ENCODE peak calls at places on chromosomes 12 and 14, in nine cellular contexts. One of them, this sample, is unnamed.

GRCh38 chr12:56947633-56948535 is 9.5 kb downstream of the RDH16 start:
- DNase-seq in stimulated activated CD4-positive, alpha-beta T cell treated with anti-CD3 and anti-CD28 coated beads, Interleukin-2, amount 100 ng/mL, for 48 hours: no peak
- DNase-seq in stimulated activated CD8-positive, alpha-beta memory T cell treated with anti-CD3 and anti-CD28 coated beads, Interleukin-12 subunit alpha, Interleukin-12 subunit beta, amount 100 ng/mL, for 1 hour: no peak
- DNase-seq in T-helper 9 cell: no peak
- DNase-seq in CD8-positive, alpha-beta T cell: peak; percentile 27
- DNase-seq in MV-4-11: no peak
- DNase-seq in smooth muscle cell of the brain vasculature: no peak
- DNase-seq in mammary epithelial cell: no peak
- DNase-seq in occipital lobe: no peak
- DNase-seq in this sample: no peak

GRCh38 chr14:95336192-95336760 is 16.6 kb upstream of the CLMN start:
- DNase-seq in stimulated activated CD4-positive, alpha-beta T cell treated with anti-CD3 and anti-CD28 coated beads, Interleukin-2, amount 100 ng/mL, for 48 hours: no peak
- DNase-seq in stimulated activated CD8-positive, alpha-beta memory T cell treated with anti-CD3 and anti-CD28 coated beads, Interleukin-12 subunit alpha, Interleukin-12 subunit beta, amount 100 ng/mL, for 1 hour: no peak
- DNase-seq in T-helper 9 cell: no peak
- DNase-seq in CD8-positive, alpha-beta T cell: no peak
- DNase-seq in MV-4-11: no peak
- DNase-seq in smooth muscle cell of the brain vasculature: no peak
- DNase-seq in mammary epithelial cell: no peak
- DNase-seq in occipital lobe: no peak
- DNase-seq in this sample: no peak

GRCh38 chr12:94980577-94980976 is 22.9 kb downstream of the NDUFA12 start:
- DNase-seq in stimulated activated CD4-positive, alpha-beta T cell treated with anti-CD3 and anti-CD28 coated beads, Interleukin-2, amount 100 ng/mL, for 48 hours: no peak
- DNase-seq in stimulated activated CD8-positive, alpha-beta memory T cell treated with anti-CD3 and anti-CD28 coated beads, Interleukin-12 subunit alpha, Interleukin-12 subunit beta, amount 100 ng/mL, for 1 hour: no peak
- DNase-seq in T-helper 9 cell: no peak
- DNase-seq in CD8-positive, alpha-beta T cell: no peak
- DNase-seq in MV-4-11: peak; percentile 16
- DNase-seq in smooth muscle cell of the brain vasculature: no peak
- DNase-seq in mammary epithelial cell: no peak
- DNase-seq in occipital lobe: no peak
- DNase-seq in this sample: no peak

GRCh38 chr12:65593206-65593833 is 231.0 kb upstream of the HMGA2 start:
- DNase-seq in stimulated activated CD4-positive, alpha-beta T cell treated with anti-CD3 and anti-CD28 coated beads, Interleukin-2, amount 100 ng/mL, for 48 hours: no peak
- DNase-seq in stimulated activated CD8-positive, alpha-beta memory T cell treated with anti-CD3 and anti-CD28 coated beads, Interleukin-12 subunit alpha, Interleukin-12 subunit beta, amount 100 ng/mL, for 1 hour: no peak
- DNase-seq in T-helper 9 cell: no peak
- DNase-seq in CD8-positive, alpha-beta T cell: no peak
- DNase-seq in MV-4-11: no peak
- DNase-seq in smooth muscle cell of the brain vasculature: no peak
- DNase-seq in mammary epithelial cell: no peak
- DNase-seq in occipital lobe: no peak
- DNase-seq in this sample: no peak

GRCh38 chr14:22536853-22537338 is 52.1 kb downstream of the DAD1 start:
- DNase-seq in stimulated activated CD4-positive, alpha-beta T cell treated with anti-CD3 and anti-CD28 coated beads, Interleukin-2, amount 100 ng/mL, for 48 hours: peak; percentile 76
- DNase-seq in stimulated activated CD8-positive, alpha-beta memory T cell treated with anti-CD3 and anti-CD28 coated beads, Interleukin-12 subunit alpha, Interleukin-12 subunit beta, amount 100 ng/mL, for 1 hour: peak; percentile 72
- DNase-seq in T-helper 9 cell: peak; percentile 61
- DNase-seq in CD8-positive, alpha-beta T cell: peak; percentile 81
- DNase-seq in MV-4-11: peak; percentile 92
- DNase-seq in smooth muscle cell of the brain vasculature: peak; percentile 67
- DNase-seq in mammary epithelial cell: peak; percentile 96
- DNase-seq in occipital lobe: peak; percentile 60
- DNase-seq in this sample: no peak

GRCh38 chr12:126936181-126936851 is 1330.7 kb upstream of the TMEM132C start:
- DNase-seq in stimulated activated CD4-positive, alpha-beta T cell treated with anti-CD3 and anti-CD28 coated beads, Interleukin-2, amount 100 ng/mL, for 48 hours: no peak
- DNase-seq in stimulated activated CD8-positive, alpha-beta memory T cell treated with anti-CD3 and anti-CD28 coated beads, Interleukin-12 subunit alpha, Interleukin-12 subunit beta, amount 100 ng/mL, for 1 hour: no peak
- DNase-seq in T-helper 9 cell: no peak
- DNase-seq in CD8-positive, alpha-beta T cell: no peak
- DNase-seq in MV-4-11: no peak
- DNase-seq in smooth muscle cell of the brain vasculature: no peak
- DNase-seq in mammary epithelial cell: peak; percentile 30
- DNase-seq in occipital lobe: peak; percentile 83
- DNase-seq in this sample: no peak

GRCh38 chr14:91283666-91284065 is 39.2 kb upstream of the GPR68 start:
- DNase-seq in stimulated activated CD4-positive, alpha-beta T cell treated with anti-CD3 and anti-CD28 coated beads, Interleukin-2, amount 100 ng/mL, for 48 hours: no peak
- DNase-seq in stimulated activated CD8-positive, alpha-beta memory T cell treated with anti-CD3 and anti-CD28 coated beads, Interleukin-12 subunit alpha, Interleukin-12 subunit beta, amount 100 ng/mL, for 1 hour: no peak
- DNase-seq in T-helper 9 cell: no peak
- DNase-seq in CD8-positive, alpha-beta T cell: no peak
- DNase-seq in MV-4-11: no peak
- DNase-seq in smooth muscle cell of the brain vasculature: no peak
- DNase-seq in mammary epithelial cell: no peak
- DNase-seq in occipital lobe: no peak
- DNase-seq in this sample: no peak

GRCh38 chr14:28813810-28814209 is 47.2 kb downstream of the FOXG1 start:
- DNase-seq in stimulated activated CD4-positive, alpha-beta T cell treated with anti-CD3 and anti-CD28 coated beads, Interleukin-2, amount 100 ng/mL, for 48 hours: no peak
- DNase-seq in stimulated activated CD8-positive, alpha-beta memory T cell treated with anti-CD3 and anti-CD28 coated beads, Interleukin-12 subunit alpha, Interleukin-12 subunit beta, amount 100 ng/mL, for 1 hour: no peak
- DNase-seq in T-helper 9 cell: no peak
- DNase-seq in CD8-positive, alpha-beta T cell: no peak
- DNase-seq in MV-4-11: no peak
- DNase-seq in smooth muscle cell of the brain vasculature: no peak
- DNase-seq in mammary epithelial cell: peak; percentile 1
- DNase-seq in occipital lobe: no peak
- DNase-seq in this sample: no peak

GRCh38 chr12:99087278-99087677 is 442.2 kb downstream of the APAF1 start:
- DNase-seq in stimulated activated CD4-positive, alpha-beta T cell treated with anti-CD3 and anti-CD28 coated beads, Interleukin-2, amount 100 ng/mL, for 48 hours: no peak
- DNase-seq in stimulated activated CD8-positive, alpha-beta memory T cell treated with anti-CD3 and anti-CD28 coated beads, Interleukin-12 subunit alpha, Interleukin-12 subunit beta, amount 100 ng/mL, for 1 hour: no peak
- DNase-seq in T-helper 9 cell: no peak
- DNase-seq in CD8-positive, alpha-beta T cell: no peak
- DNase-seq in MV-4-11: no peak
- DNase-seq in smooth muscle cell of the brain vasculature: no peak
- DNase-seq in mammary epithelial cell: peak; percentile 5
- DNase-seq in occipital lobe: no peak
- DNase-seq in this sample: no peak

GRCh38 chr12:3293446-3294161 is 197.4 kb upstream of the PRMT8 start:
- DNase-seq in stimulated activated CD4-positive, alpha-beta T cell treated with anti-CD3 and anti-CD28 coated beads, Interleukin-2, amount 100 ng/mL, for 48 hours: no peak
- DNase-seq in stimulated activated CD8-positive, alpha-beta memory T cell treated with anti-CD3 and anti-CD28 coated beads, Interleukin-12 subunit alpha, Interleukin-12 subunit beta, amount 100 ng/mL, for 1 hour: no peak
- DNase-seq in T-helper 9 cell: no peak
- DNase-seq in CD8-positive, alpha-beta T cell: no peak
- DNase-seq in MV-4-11: no peak
- DNase-seq in smooth muscle cell of the brain vasculature: no peak
- DNase-seq in mammary epithelial cell: peak; percentile 24
- DNase-seq in occipital lobe: no peak
- DNase-seq in this sample: no peak

GRCh38 chr12:89417246-89417977 is 65.1 kb upstream of the DUSP6 start:
- DNase-seq in stimulated activated CD4-positive, alpha-beta T cell treated with anti-CD3 and anti-CD28 coated beads, Interleukin-2, amount 100 ng/mL, for 48 hours: no peak
- DNase-seq in stimulated activated CD8-positive, alpha-beta memory T cell treated with anti-CD3 and anti-CD28 coated beads, Interleukin-12 subunit alpha, Interleukin-12 subunit beta, amount 100 ng/mL, for 1 hour: no peak
- DNase-seq in T-helper 9 cell: no peak
- DNase-seq in CD8-positive, alpha-beta T cell: no peak
- DNase-seq in MV-4-11: peak; percentile 53
- DNase-seq in smooth muscle cell of the brain vasculature: no peak
- DNase-seq in mammary epithelial cell: peak; percentile 38
- DNase-seq in occipital lobe: no peak
- DNase-seq in this sample: no peak

GRCh38 chr12:123720141-123720814 is 8.1 kb downstream of the ATP6V0A2 start:
- DNase-seq in stimulated activated CD4-positive, alpha-beta T cell treated with anti-CD3 and anti-CD28 coated beads, Interleukin-2, amount 100 ng/mL, for 48 hours: no peak
- DNase-seq in stimulated activated CD8-positive, alpha-beta memory T cell treated with anti-CD3 and anti-CD28 coated beads, Interleukin-12 subunit alpha, Interleukin-12 subunit beta, amount 100 ng/mL, for 1 hour: no peak
- DNase-seq in T-helper 9 cell: no peak
- DNase-seq in CD8-positive, alpha-beta T cell: no peak
- DNase-seq in MV-4-11: no peak
- DNase-seq in smooth muscle cell of the brain vasculature: no peak
- DNase-seq in mammary epithelial cell: peak; percentile 16
- DNase-seq in occipital lobe: no peak
- DNase-seq in this sample: no peak

GRCh38 chr12:93773122-93773871 is 96.1 kb downstream of the CRADD start:
- DNase-seq in stimulated activated CD4-positive, alpha-beta T cell treated with anti-CD3 and anti-CD28 coated beads, Interleukin-2, amount 100 ng/mL, for 48 hours: no peak
- DNase-seq in stimulated activated CD8-positive, alpha-beta memory T cell treated with anti-CD3 and anti-CD28 coated beads, Interleukin-12 subunit alpha, Interleukin-12 subunit beta, amount 100 ng/mL, for 1 hour: no peak
- DNase-seq in T-helper 9 cell: no peak
- DNase-seq in CD8-positive, alpha-beta T cell: no peak
- DNase-seq in MV-4-11: peak; percentile 80
- DNase-seq in smooth muscle cell of the brain vasculature: no peak
- DNase-seq in mammary epithelial cell: peak; percentile 33
- DNase-seq in occipital lobe: no peak
- DNase-seq in this sample: no peak

GRCh38 chr14:32720927-32721326 is 217.8 kb upstream of the NPAS3 start:
- DNase-seq in stimulated activated CD4-positive, alpha-beta T cell treated with anti-CD3 and anti-CD28 coated beads, Interleukin-2, amount 100 ng/mL, for 48 hours: no peak
- DNase-seq in stimulated activated CD8-positive, alpha-beta memory T cell treated with anti-CD3 and anti-CD28 coated beads, Interleukin-12 subunit alpha, Interleukin-12 subunit beta, amount 100 ng/mL, for 1 hour: no peak
- DNase-seq in T-helper 9 cell: no peak
- DNase-seq in CD8-positive, alpha-beta T cell: no peak
- DNase-seq in MV-4-11: no peak
- DNase-seq in smooth muscle cell of the brain vasculature: no peak
- DNase-seq in mammary epithelial cell: peak; percentile 11
- DNase-seq in occipital lobe: no peak
- DNase-seq in this sample: no peak

GRCh38 chr12:121804417-121805111 is 755 bp downstream of the SETD1B start:
- DNase-seq in stimulated activated CD4-positive, alpha-beta T cell treated with anti-CD3 and anti-CD28 coated beads, Interleukin-2, amount 100 ng/mL, for 48 hours: no peak
- DNase-seq in stimulated activated CD8-positive, alpha-beta memory T cell treated with anti-CD3 and anti-CD28 coated beads, Interleukin-12 subunit alpha, Interleukin-12 subunit beta, amount 100 ng/mL, for 1 hour: no peak
- DNase-seq in T-helper 9 cell: peak; percentile 55
- DNase-seq in CD8-positive, alpha-beta T cell: peak; percentile 83
- DNase-seq in MV-4-11: peak; percentile 39
- DNase-seq in smooth muscle cell of the brain vasculature: no peak
- DNase-seq in mammary epithelial cell: peak; percentile 29
- DNase-seq in occipital lobe: no peak
- DNase-seq in this sample: peak; percentile 24

GRCh38 chr14:49852351-49853157 is at the start of gene NEMF:
- DNase-seq in stimulated activated CD4-positive, alpha-beta T cell treated with anti-CD3 and anti-CD28 coated beads, Interleukin-2, amount 100 ng/mL, for 48 hours: peak; percentile 88
- DNase-seq in stimulated activated CD8-positive, alpha-beta memory T cell treated with anti-CD3 and anti-CD28 coated beads, Interleukin-12 subunit alpha, Interleukin-12 subunit beta, amount 100 ng/mL, for 1 hour: peak; percentile 63
- DNase-seq in T-helper 9 cell: peak; percentile 70
- DNase-seq in CD8-positive, alpha-beta T cell: peak; percentile 86
- DNase-seq in MV-4-11: peak; percentile 89
- DNase-seq in smooth muscle cell of the brain vasculature: peak; percentile 84
- DNase-seq in mammary epithelial cell: peak; percentile 83
- DNase-seq in occipital lobe: peak; percentile 77
- DNase-seq in this sample: peak; percentile 94

GRCh38 chr12:111975161-111975931 is 37.6 kb downstream of the TMEM116 start:
- DNase-seq in stimulated activated CD4-positive, alpha-beta T cell treated with anti-CD3 and anti-CD28 coated beads, Interleukin-2, amount 100 ng/mL, for 48 hours: no peak
- DNase-seq in stimulated activated CD8-positive, alpha-beta memory T cell treated with anti-CD3 and anti-CD28 coated beads, Interleukin-12 subunit alpha, Interleukin-12 subunit beta, amount 100 ng/mL, for 1 hour: no peak
- DNase-seq in T-helper 9 cell: no peak
- DNase-seq in CD8-positive, alpha-beta T cell: no peak
- DNase-seq in MV-4-11: peak; percentile 46
- DNase-seq in smooth muscle cell of the brain vasculature: no peak
- DNase-seq in mammary epithelial cell: peak; percentile 27
- DNase-seq in occipital lobe: no peak
- DNase-seq in this sample: no peak

GRCh38 chr12:77130193-77130592 is 64.8 kb upstream of the E2F7 start:
- DNase-seq in stimulated activated CD4-positive, alpha-beta T cell treated with anti-CD3 and anti-CD28 coated beads, Interleukin-2, amount 100 ng/mL, for 48 hours: no peak
- DNase-seq in stimulated activated CD8-positive, alpha-beta memory T cell treated with anti-CD3 and anti-CD28 coated beads, Interleukin-12 subunit alpha, Interleukin-12 subunit beta, amount 100 ng/mL, for 1 hour: no peak
- DNase-seq in T-helper 9 cell: no peak
- DNase-seq in CD8-positive, alpha-beta T cell: no peak
- DNase-seq in MV-4-11: no peak
- DNase-seq in smooth muscle cell of the brain vasculature: no peak
- DNase-seq in mammary epithelial cell: no peak
- DNase-seq in occipital lobe: no peak
- DNase-seq in this sample: no peak

GRCh38 chr12:43841253-43841652 is 5.4 kb downstream of the TMEM117 start:
- DNase-seq in stimulated activated CD4-positive, alpha-beta T cell treated with anti-CD3 and anti-CD28 coated beads, Interleukin-2, amount 100 ng/mL, for 48 hours: no peak
- DNase-seq in stimulated activated CD8-positive, alpha-beta memory T cell treated with anti-CD3 and anti-CD28 coated beads, Interleukin-12 subunit alpha, Interleukin-12 subunit beta, amount 100 ng/mL, for 1 hour: no peak
- DNase-seq in T-helper 9 cell: no peak
- DNase-seq in CD8-positive, alpha-beta T cell: no peak
- DNase-seq in MV-4-11: no peak
- DNase-seq in smooth muscle cell of the brain vasculature: no peak
- DNase-seq in mammary epithelial cell: no peak
- DNase-seq in occipital lobe: no peak
- DNase-seq in this sample: no peak

GRCh38 chr12:89756638-89757321 is 48.1 kb upstream of the ATP2B1 start:
- DNase-seq in stimulated activated CD4-positive, alpha-beta T cell treated with anti-CD3 and anti-CD28 coated beads, Interleukin-2, amount 100 ng/mL, for 48 hours: no peak
- DNase-seq in stimulated activated CD8-positive, alpha-beta memory T cell treated with anti-CD3 and anti-CD28 coated beads, Interleukin-12 subunit alpha, Interleukin-12 subunit beta, amount 100 ng/mL, for 1 hour: no peak
- DNase-seq in T-helper 9 cell: no peak
- DNase-seq in CD8-positive, alpha-beta T cell: no peak
- DNase-seq in MV-4-11: peak; percentile 100
- DNase-seq in smooth muscle cell of the brain vasculature: peak; percentile 54
- DNase-seq in mammary epithelial cell: peak; percentile 99
- DNase-seq in occipital lobe: no peak
- DNase-seq in this sample: peak; percentile 76

GRCh38 chr14:91258021-91258618 is 13.6 kb upstream of the GPR68 start:
- DNase-seq in stimulated activated CD4-positive, alpha-beta T cell treated with anti-CD3 and anti-CD28 coated beads, Interleukin-2, amount 100 ng/mL, for 48 hours: no peak
- DNase-seq in stimulated activated CD8-positive, alpha-beta memory T cell treated with anti-CD3 and anti-CD28 coated beads, Interleukin-12 subunit alpha, Interleukin-12 subunit beta, amount 100 ng/mL, for 1 hour: no peak
- DNase-seq in T-helper 9 cell: no peak
- DNase-seq in CD8-positive, alpha-beta T cell: no peak
- DNase-seq in MV-4-11: peak; percentile 49
- DNase-seq in smooth muscle cell of the brain vasculature: no peak
- DNase-seq in mammary epithelial cell: peak; percentile 91
- DNase-seq in occipital lobe: no peak
- DNase-seq in this sample: no peak

GRCh38 chr12:109432842-109433304 is 44.2 kb downstream of the KCTD10 start:
- DNase-seq in stimulated activated CD4-positive, alpha-beta T cell treated with anti-CD3 and anti-CD28 coated beads, Interleukin-2, amount 100 ng/mL, for 48 hours: peak; percentile 81
- DNase-seq in stimulated activated CD8-positive, alpha-beta memory T cell treated with anti-CD3 and anti-CD28 coated beads, Interleukin-12 subunit alpha, Interleukin-12 subunit beta, amount 100 ng/mL, for 1 hour: peak; percentile 64
- DNase-seq in T-helper 9 cell: peak; percentile 67
- DNase-seq in CD8-positive, alpha-beta T cell: peak; percentile 82
- DNase-seq in MV-4-11: peak; percentile 63
- DNase-seq in smooth muscle cell of the brain vasculature: peak; percentile 71
- DNase-seq in mammary epithelial cell: peak; percentile 71
- DNase-seq in occipital lobe: no peak
- DNase-seq in this sample: peak; percentile 29

GRCh38 chr12:24034894-24035293 is 85.4 kb upstream of the SOX5 start:
- DNase-seq in stimulated activated CD4-positive, alpha-beta T cell treated with anti-CD3 and anti-CD28 coated beads, Interleukin-2, amount 100 ng/mL, for 48 hours: no peak
- DNase-seq in stimulated activated CD8-positive, alpha-beta memory T cell treated with anti-CD3 and anti-CD28 coated beads, Interleukin-12 subunit alpha, Interleukin-12 subunit beta, amount 100 ng/mL, for 1 hour: no peak
- DNase-seq in T-helper 9 cell: no peak
- DNase-seq in CD8-positive, alpha-beta T cell: no peak
- DNase-seq in MV-4-11: no peak
- DNase-seq in smooth muscle cell of the brain vasculature: no peak
- DNase-seq in mammary epithelial cell: no peak
- DNase-seq in occipital lobe: no peak
- DNase-seq in this sample: no peak

GRCh38 chr12:70154087-70154486 is 89.1 kb upstream of the CNOT2 start:
- DNase-seq in stimulated activated CD4-positive, alpha-beta T cell treated with anti-CD3 and anti-CD28 coated beads, Interleukin-2, amount 100 ng/mL, for 48 hours: no peak
- DNase-seq in stimulated activated CD8-positive, alpha-beta memory T cell treated with anti-CD3 and anti-CD28 coated beads, Interleukin-12 subunit alpha, Interleukin-12 subunit beta, amount 100 ng/mL, for 1 hour: no peak
- DNase-seq in T-helper 9 cell: no peak
- DNase-seq in CD8-positive, alpha-beta T cell: no peak
- DNase-seq in MV-4-11: peak; percentile 77
- DNase-seq in smooth muscle cell of the brain vasculature: no peak
- DNase-seq in mammary epithelial cell: peak; percentile 59
- DNase-seq in occipital lobe: no peak
- DNase-seq in this sample: no peak

GRCh38 chr14:74628418-74628817 is 16.4 kb upstream of the LTBP2 start:
- DNase-seq in stimulated activated CD4-positive, alpha-beta T cell treated with anti-CD3 and anti-CD28 coated beads, Interleukin-2, amount 100 ng/mL, for 48 hours: no peak
- DNase-seq in stimulated activated CD8-positive, alpha-beta memory T cell treated with anti-CD3 and anti-CD28 coated beads, Interleukin-12 subunit alpha, Interleukin-12 subunit beta, amount 100 ng/mL, for 1 hour: no peak
- DNase-seq in T-helper 9 cell: no peak
- DNase-seq in CD8-positive, alpha-beta T cell: no peak
- DNase-seq in MV-4-11: no peak
- DNase-seq in smooth muscle cell of the brain vasculature: no peak
- DNase-seq in mammary epithelial cell: no peak
- DNase-seq in occipital lobe: no peak
- DNase-seq in this sample: no peak

GRCh38 chr12:34397591-34398365 is 375.5 kb downstream of the ALG10 start:
- DNase-seq in stimulated activated CD4-positive, alpha-beta T cell treated with anti-CD3 and anti-CD28 coated beads, Interleukin-2, amount 100 ng/mL, for 48 hours: no peak
- DNase-seq in stimulated activated CD8-positive, alpha-beta memory T cell treated with anti-CD3 and anti-CD28 coated beads, Interleukin-12 subunit alpha, Interleukin-12 subunit beta, amount 100 ng/mL, for 1 hour: no peak
- DNase-seq in T-helper 9 cell: no peak
- DNase-seq in CD8-positive, alpha-beta T cell: peak; percentile 41
- DNase-seq in MV-4-11: no peak
- DNase-seq in smooth muscle cell of the brain vasculature: no peak
- DNase-seq in mammary epithelial cell: no peak
- DNase-seq in occipital lobe: no peak
- DNase-seq in this sample: no peak

GRCh38 chr12:68534108-68534507 is 76.6 kb upstream of the RAP1B start:
- DNase-seq in stimulated activated CD4-positive, alpha-beta T cell treated with anti-CD3 and anti-CD28 coated beads, Interleukin-2, amount 100 ng/mL, for 48 hours: no peak
- DNase-seq in stimulated activated CD8-positive, alpha-beta memory T cell treated with anti-CD3 and anti-CD28 coated beads, Interleukin-12 subunit alpha, Interleukin-12 subunit beta, amount 100 ng/mL, for 1 hour: no peak
- DNase-seq in T-helper 9 cell: no peak
- DNase-seq in CD8-positive, alpha-beta T cell: no peak
- DNase-seq in MV-4-11: no peak
- DNase-seq in smooth muscle cell of the brain vasculature: no peak
- DNase-seq in mammary epithelial cell: no peak
- DNase-seq in occipital lobe: no peak
- DNase-seq in this sample: no peak

GRCh38 chr12:10669533-10669932 is 4.3 kb downstream of the STYK1 start:
- DNase-seq in stimulated activated CD4-positive, alpha-beta T cell treated with anti-CD3 and anti-CD28 coated beads, Interleukin-2, amount 100 ng/mL, for 48 hours: no peak
- DNase-seq in stimulated activated CD8-positive, alpha-beta memory T cell treated with anti-CD3 and anti-CD28 coated beads, Interleukin-12 subunit alpha, Interleukin-12 subunit beta, amount 100 ng/mL, for 1 hour: no peak
- DNase-seq in T-helper 9 cell: no peak
- DNase-seq in CD8-positive, alpha-beta T cell: no peak
- DNase-seq in MV-4-11: no peak
- DNase-seq in smooth muscle cell of the brain vasculature: no peak
- DNase-seq in mammary epithelial cell: no peak
- DNase-seq in occipital lobe: no peak
- DNase-seq in this sample: no peak

GRCh38 chr12:104480826-104481457 is 24.2 kb downstream of the CHST11 start:
- DNase-seq in stimulated activated CD4-positive, alpha-beta T cell treated with anti-CD3 and anti-CD28 coated beads, Interleukin-2, amount 100 ng/mL, for 48 hours: no peak
- DNase-seq in stimulated activated CD8-positive, alpha-beta memory T cell treated with anti-CD3 and anti-CD28 coated beads, Interleukin-12 subunit alpha, Interleukin-12 subunit beta, amount 100 ng/mL, for 1 hour: no peak
- DNase-seq in T-helper 9 cell: no peak
- DNase-seq in CD8-positive, alpha-beta T cell: no peak
- DNase-seq in MV-4-11: peak; percentile 90
- DNase-seq in smooth muscle cell of the brain vasculature: no peak
- DNase-seq in mammary epithelial cell: peak; percentile 84
- DNase-seq in occipital lobe: no peak
- DNase-seq in this sample: no peak

GRCh38 chr12:123453165-123453564 is 4.8 kb upstream of the SNRNP35 start:
- DNase-seq in stimulated activated CD4-positive, alpha-beta T cell treated with anti-CD3 and anti-CD28 coated beads, Interleukin-2, amount 100 ng/mL, for 48 hours: no peak
- DNase-seq in stimulated activated CD8-positive, alpha-beta memory T cell treated with anti-CD3 and anti-CD28 coated beads, Interleukin-12 subunit alpha, Interleukin-12 subunit beta, amount 100 ng/mL, for 1 hour: no peak
- DNase-seq in T-helper 9 cell: no peak
- DNase-seq in CD8-positive, alpha-beta T cell: no peak
- DNase-seq in MV-4-11: no peak
- DNase-seq in smooth muscle cell of the brain vasculature: no peak
- DNase-seq in mammary epithelial cell: no peak
- DNase-seq in occipital lobe: no peak
- DNase-seq in this sample: no peak

GRCh38 chr12:51921017-51921725 is 13.9 kb downstream of the ACVRL1 start:
- DNase-seq in stimulated activated CD4-positive, alpha-beta T cell treated with anti-CD3 and anti-CD28 coated beads, Interleukin-2, amount 100 ng/mL, for 48 hours: no peak
- DNase-seq in stimulated activated CD8-positive, alpha-beta memory T cell treated with anti-CD3 and anti-CD28 coated beads, Interleukin-12 subunit alpha, Interleukin-12 subunit beta, amount 100 ng/mL, for 1 hour: no peak
- DNase-seq in T-helper 9 cell: no peak
- DNase-seq in CD8-positive, alpha-beta T cell: no peak
- DNase-seq in MV-4-11: no peak
- DNase-seq in smooth muscle cell of the brain vasculature: no peak
- DNase-seq in mammary epithelial cell: no peak
- DNase-seq in occipital lobe: no peak
- DNase-seq in this sample: no peak

This sample was measured in KG1.